ENCODE peak calls at places on chromosomes 6 and 20, in eight cellular contexts. One of them, this sample, is unnamed.

GRCh38 chr6:159804504-159804903 is 4.4 kb downstream of the PNLDC1 start:
- DNase-seq in IMR-90: no peak
- DNase-seq in lower leg skin: no peak
- DNase-seq in body of pancreas: no peak
- DNase-seq in stomach: no peak
- DNase-seq in A549: no peak
- DNase-seq in Peyer's patch: no peak
- DNase-seq in gastrocnemius medialis: no peak
- DNase-seq in this sample: no peak

GRCh38 chr6:169723200-169723909 is 945 bp downstream of the PHF10 start:
- DNase-seq in IMR-90: peak
- DNase-seq in lower leg skin: peak
- DNase-seq in body of pancreas: peak
- DNase-seq in stomach: peak
- DNase-seq in A549: peak
- DNase-seq in Peyer's patch: peak
- DNase-seq in gastrocnemius medialis: peak
- DNase-seq in this sample: peak

GRCh38 chr6:37142047-37142614 is 27.8 kb upstream of the PIM1 start:
- DNase-seq in IMR-90: peak
- DNase-seq in lower leg skin: no peak
- DNase-seq in body of pancreas: no peak
- DNase-seq in stomach: no peak
- DNase-seq in A549: no peak
- DNase-seq in Peyer's patch: no peak
- DNase-seq in gastrocnemius medialis: no peak
- DNase-seq in this sample: peak

GRCh38 chr6:124441430-124441829 is 520.8 kb upstream of the RNF217 start:
- DNase-seq in IMR-90: no peak
- DNase-seq in lower leg skin: no peak
- DNase-seq in body of pancreas: no peak
- DNase-seq in stomach: no peak
- DNase-seq in A549: no peak
- DNase-seq in Peyer's patch: no peak
- DNase-seq in gastrocnemius medialis: no peak
- DNase-seq in this sample: no peak

GRCh38 chr6:142692942-142693341 is 252.0 kb downstream of the HIVEP2 start:
- DNase-seq in IMR-90: peak
- DNase-seq in lower leg skin: peak
- DNase-seq in body of pancreas: peak
- DNase-seq in stomach: peak
- DNase-seq in A549: peak
- DNase-seq in Peyer's patch: peak
- DNase-seq in gastrocnemius medialis: peak
- DNase-seq in this sample: peak

GRCh38 chr6:129331450-129332138 is 378.4 kb downstream of the ARHGAP18 start:
- DNase-seq in IMR-90: peak
- DNase-seq in lower leg skin: no peak
- DNase-seq in body of pancreas: no peak
- DNase-seq in stomach: no peak
- DNase-seq in A549: no peak
- DNase-seq in Peyer's patch: no peak
- DNase-seq in gastrocnemius medialis: no peak
- DNase-seq in this sample: no peak

GRCh38 chr6:160135922-160136655 is 14.5 kb downstream of the SLC22A1 start:
- DNase-seq in IMR-90: no peak
- DNase-seq in lower leg skin: peak
- DNase-seq in body of pancreas: no peak
- DNase-seq in stomach: no peak
- DNase-seq in A549: no peak
- DNase-seq in Peyer's patch: no peak
- DNase-seq in gastrocnemius medialis: no peak
- DNase-seq in this sample: no peak

GRCh38 chr20:5364136-5364821 is 47.5 kb upstream of the PROKR2 start:
- DNase-seq in IMR-90: no peak
- DNase-seq in lower leg skin: no peak
- DNase-seq in body of pancreas: no peak
- DNase-seq in stomach: no peak
- DNase-seq in A549: no peak
- DNase-seq in Peyer's patch: no peak
- DNase-seq in gastrocnemius medialis: no peak
- DNase-seq in this sample: no peak

GRCh38 chr6:29924731-29925130 is 17.6 kb upstream of the HLA-A start:
- DNase-seq in IMR-90: no peak
- DNase-seq in lower leg skin: no peak
- DNase-seq in body of pancreas: no peak
- DNase-seq in stomach: no peak
- DNase-seq in A549: no peak
- DNase-seq in Peyer's patch: no peak
- DNase-seq in gastrocnemius medialis: no peak
- DNase-seq in this sample: no peak

GRCh38 chr6:14035448-14035847 is 82.1 kb upstream of the CD83 start:
- DNase-seq in IMR-90: peak
- DNase-seq in lower leg skin: no peak
- DNase-seq in body of pancreas: peak
- DNase-seq in stomach: no peak
- DNase-seq in A549: no peak
- DNase-seq in Peyer's patch: no peak
- DNase-seq in gastrocnemius medialis: no peak
- DNase-seq in this sample: no peak

GRCh38 chr20:53750827-53751393 is 157.3 kb upstream of the ZNF217 start:
- DNase-seq in IMR-90: peak
- DNase-seq in lower leg skin: peak
- DNase-seq in body of pancreas: no peak
- DNase-seq in stomach: peak
- DNase-seq in A549: no peak
- DNase-seq in Peyer's patch: no peak
- DNase-seq in gastrocnemius medialis: no peak
- DNase-seq in this sample: peak

GRCh38 chr20:57573176-57573575 is 12.3 kb downstream of the PCK1 start:
- DNase-seq in IMR-90: no peak
- DNase-seq in lower leg skin: no peak
- DNase-seq in body of pancreas: no peak
- DNase-seq in stomach: no peak
- DNase-seq in A549: no peak
- DNase-seq in Peyer's patch: no peak
- DNase-seq in gastrocnemius medialis: no peak
- DNase-seq in this sample: no peak

GRCh38 chr20:59813948-59814834 is 119.2 kb downstream of the SYCP2 start:
- DNase-seq in IMR-90: no peak
- DNase-seq in lower leg skin: no peak
- DNase-seq in body of pancreas: no peak
- DNase-seq in stomach: no peak
- DNase-seq in A549: no peak
- DNase-seq in Peyer's patch: no peak
- DNase-seq in gastrocnemius medialis: no peak
- DNase-seq in this sample: no peak

GRCh38 chr6:139494376-139495025 is 120.1 kb upstream of the CITED2 start:
- DNase-seq in IMR-90: no peak
- DNase-seq in lower leg skin: no peak
- DNase-seq in body of pancreas: no peak
- DNase-seq in stomach: no peak
- DNase-seq in A549: no peak
- DNase-seq in Peyer's patch: no peak
- DNase-seq in gastrocnemius medialis: no peak
- DNase-seq in this sample: no peak

GRCh38 chr20:2751868-2752630 is 48.4 kb downstream of the CPXM1 start:
- DNase-seq in IMR-90: no peak
- DNase-seq in lower leg skin: no peak
- DNase-seq in body of pancreas: peak
- DNase-seq in stomach: peak
- DNase-seq in A549: no peak
- DNase-seq in Peyer's patch: no peak
- DNase-seq in gastrocnemius medialis: no peak
- DNase-seq in this sample: peak
- TF ChIP-seq POLR2A in IMR-90: no peak
- TF ChIP-seq POLR2A in lower leg skin: no peak
- TF ChIP-seq POLR2A in body of pancreas: no peak
- TF ChIP-seq POLR2A in stomach: no peak
- TF ChIP-seq POLR2A in A549: no peak
- TF ChIP-seq POLR2A in Peyer's patch: no peak
- TF ChIP-seq POLR2A in gastrocnemius medialis: no peak
- TF ChIP-seq POLR2A in this sample: no peak

GRCh38 chr6:145147981-145148380 is 587.3 kb downstream of the EPM2A start:
- DNase-seq in IMR-90: no peak
- DNase-seq in lower leg skin: no peak
- DNase-seq in body of pancreas: no peak
- DNase-seq in stomach: no peak
- DNase-seq in A549: no peak
- DNase-seq in Peyer's patch: no peak
- DNase-seq in gastrocnemius medialis: no peak
- DNase-seq in this sample: no peak
- TF ChIP-seq POLR2A in IMR-90: no peak
- TF ChIP-seq POLR2A in lower leg skin: no peak
- TF ChIP-seq POLR2A in body of pancreas: no peak
- TF ChIP-seq POLR2A in stomach: no peak
- TF ChIP-seq POLR2A in A549: no peak
- TF ChIP-seq POLR2A in Peyer's patch: no peak
- TF ChIP-seq POLR2A in gastrocnemius medialis: no peak
- TF ChIP-seq POLR2A in this sample: no peak

DNA sequence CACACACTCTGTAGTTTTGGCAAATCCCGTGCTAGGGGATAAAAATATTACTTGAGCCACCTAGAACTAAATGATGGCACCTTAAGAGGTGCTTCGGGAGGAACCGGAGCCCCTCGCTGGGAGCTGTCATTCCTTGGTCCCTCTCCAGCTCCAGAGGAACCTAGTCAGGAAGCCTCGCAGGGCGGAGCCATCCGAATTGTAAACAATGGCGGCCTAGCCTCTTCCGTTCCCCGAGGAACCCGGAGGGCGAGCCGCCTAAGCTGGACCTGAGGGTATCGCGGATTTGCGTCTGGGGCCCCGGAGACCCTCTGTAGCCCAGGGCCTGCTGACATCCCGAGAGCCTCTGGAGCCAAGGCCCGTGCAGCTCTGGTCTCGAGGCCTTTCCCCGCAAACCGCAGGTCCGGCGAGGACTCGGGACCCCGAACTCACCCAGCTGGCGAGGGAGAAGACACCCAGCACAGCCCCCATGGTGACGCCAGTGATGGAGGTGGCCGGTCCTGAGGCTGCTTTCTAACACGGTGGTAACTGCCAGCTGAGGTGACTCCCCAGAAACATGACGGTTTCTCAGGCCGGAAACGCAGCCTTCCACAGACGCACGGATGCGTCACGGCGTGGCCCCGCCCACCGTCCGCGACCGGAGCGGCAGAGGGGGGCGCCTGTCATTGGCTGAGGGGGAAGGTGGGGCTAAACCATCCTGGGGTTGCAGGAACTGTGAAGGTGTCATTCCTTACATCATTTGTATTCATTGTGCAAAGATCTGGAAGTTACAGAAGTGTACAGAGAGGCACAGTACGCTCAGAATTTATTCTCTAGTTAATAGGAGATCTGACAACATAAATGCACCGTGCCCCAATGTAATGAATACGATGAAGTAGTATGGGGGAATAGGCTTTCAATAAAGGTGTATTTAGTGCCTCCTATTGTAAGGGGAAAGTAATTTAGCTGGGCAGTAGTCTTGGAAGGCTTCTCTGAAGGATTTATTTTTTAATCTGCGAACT is at the start of gene SERINC3:
- DNase-seq in IMR-90: peak
- DNase-seq in lower leg skin: peak
- DNase-seq in body of pancreas: peak
- DNase-seq in stomach: peak
- DNase-seq in A549: peak
- DNase-seq in Peyer's patch: peak
- DNase-seq in gastrocnemius medialis: peak
- DNase-seq in this sample: peak
- TF ChIP-seq POLR2A in IMR-90: peak
- TF ChIP-seq POLR2A in lower leg skin: peak
- TF ChIP-seq POLR2A in body of pancreas: peak
- TF ChIP-seq POLR2A in stomach: no peak
- TF ChIP-seq POLR2A in A549: peak
- TF ChIP-seq POLR2A in Peyer's patch: peak
- TF ChIP-seq POLR2A in gastrocnemius medialis: peak
- TF ChIP-seq POLR2A in this sample: peak

DNA sequence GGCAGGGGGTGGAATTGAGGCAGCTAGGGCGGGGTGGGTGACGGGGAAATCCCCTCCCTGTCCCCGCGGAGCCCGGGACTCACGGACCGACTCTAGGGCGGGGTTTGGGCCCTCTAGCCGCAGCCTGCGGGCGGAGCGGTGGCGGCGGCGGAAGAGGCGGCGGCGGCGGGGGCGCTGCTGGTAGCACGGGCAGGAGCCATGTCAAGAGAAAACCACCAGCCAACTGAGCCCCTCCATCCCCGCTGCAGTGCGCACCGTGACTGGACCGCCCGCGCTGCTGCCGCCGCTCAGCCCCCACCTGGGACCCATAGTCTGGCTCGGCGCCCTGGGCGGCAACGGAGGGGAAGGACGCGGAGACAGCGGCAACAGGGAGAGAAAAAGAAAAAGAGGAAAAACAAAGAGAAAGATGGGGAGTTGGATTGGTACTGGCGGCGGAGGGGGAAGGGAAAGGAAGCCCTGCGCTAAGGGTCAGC is 1.2 kb upstream of the C6orf62 start:
- DNase-seq in IMR-90: peak
- DNase-seq in lower leg skin: peak
- DNase-seq in body of pancreas: peak
- DNase-seq in stomach: peak
- DNase-seq in A549: peak
- DNase-seq in Peyer's patch: peak
- DNase-seq in gastrocnemius medialis: peak
- DNase-seq in this sample: peak
- TF ChIP-seq POLR2A in IMR-90: no peak
- TF ChIP-seq POLR2A in lower leg skin: no peak
- TF ChIP-seq POLR2A in body of pancreas: no peak
- TF ChIP-seq POLR2A in stomach: no peak
- TF ChIP-seq POLR2A in A549: peak
- TF ChIP-seq POLR2A in Peyer's patch: no peak
- TF ChIP-seq POLR2A in gastrocnemius medialis: no peak
- TF ChIP-seq POLR2A in this sample: no peak

This sample was measured in erythroblast.